ENCODE peak calls at places on chromosomes 12 and 14, in five cellular contexts. Y is small intestine, F is K562, B is GM23338, P is neural progenitor cell. X is an unnamed sample.

GRCh38 chr12:104131609-104132008 is 6.4 kb downstream of the NFYB start:
- DNase-seq in Y (no peak), B (no peak), F (no peak), P (no peak), X (no peak)

GRCh38 chr12:96247567-96247962 is 53.4 kb downstream of the ELK3 start:
- DNase-seq in P (no peak), B (no peak), Y (no peak), F (no peak), X (no peak)

GRCh38 chr14:91364524-91365270 is 52.9 kb downstream of the CCDC88C start:
- DNase-seq in F (peak), Y (no peak), P (no peak), B (no peak), X (no peak)

GRCh38 chr12:25789520-25789919 is 169.0 kb upstream of the RASSF8 start:
- DNase-seq in Y (no peak), P (no peak), F (no peak), B (no peak), X (no peak)

GRCh38 chr14:74364271-74364880 is 16.1 kb downstream of the VRTN start:
- DNase-seq in F (no peak), P (no peak), B (no peak), Y (no peak), X (no peak)

GRCh38 chr14:68958553-68958952 is 20.5 kb downstream of the ACTN1 start:
- DNase-seq in B (no peak), P (no peak), Y (no peak), F (no peak), X (no peak)

GRCh38 chr12:117498880-117499279 is 137.5 kb upstream of the NOS1 start:
- DNase-seq in B (no peak), P (no peak), F (no peak), Y (no peak), X (no peak)

GRCh38 chr12:2360630-2361170 is 307.9 kb downstream of the CACNA1C start:
- DNase-seq in Y (no peak), P (no peak), B (no peak), F (peak), X (no peak)

GRCh38 chr14:96821501-96821900 is 24.3 kb downstream of the VRK1 start:
- DNase-seq in F (no peak), P (no peak), Y (no peak), B (no peak), X (no peak)

GRCh38 chr14:99471731-99472130 is 8.9 kb downstream of the SETD3 start:
- DNase-seq in P (no peak), F (no peak), B (no peak), Y (no peak), X (no peak)

GRCh38 chr12:48750215-48750614 is 33.7 kb upstream of the CCNT1 start:
- DNase-seq in P (no peak), F (no peak), B (no peak), Y (no peak), X (no peak)

GRCh38 chr12:68613209-68613904 is 2.7 kb downstream of the RAP1B start:
- DNase-seq in Y (peak), B (no peak), F (no peak), P (no peak), X (no peak)

GRCh38 chr14:47948981-47949380 is 273.6 kb upstream of the MDGA2 start:
- DNase-seq in B (peak), F (no peak), Y (no peak), P (no peak), X (no peak)

GRCh38 chr14:91142214-91142668 is 28.4 kb downstream of the DGLUCY start:
- DNase-seq in F (no peak), Y (no peak), P (no peak), B (no peak), X (peak)

GRCh38 chr12:99138397-99138796 is 493.3 kb downstream of the APAF1 start:
- DNase-seq in Y (no peak), F (no peak), P (no peak), B (no peak), X (no peak)

GRCh38 chr12:107748472-107748871 is 12.5 kb downstream of the PRDM4 start:
- DNase-seq in F (no peak), Y (no peak), B (no peak), P (no peak), X (no peak)

GRCh38 chr12:66190519-66191406 is 1.7 kb downstream of the IRAK3 start:
- DNase-seq in P (no peak), Y (no peak), B (no peak), F (no peak), X (no peak)

GRCh38 chr12:31962076-31962475 is 2.9 kb downstream of the RESF1 start:
- DNase-seq in Y (peak), B (no peak), F (no peak), P (no peak), X (no peak)

GRCh38 chr12:15534322-15534721 is 212.0 kb downstream of the PTPRO start:
- DNase-seq in Y (peak), P (no peak), F (no peak), B (no peak), X (peak)

GRCh38 chr12:42322567-42322966 is 3.3 kb downstream of the ZCRB1 start:
- DNase-seq in P (no peak), F (no peak), B (no peak), Y (no peak), X (no peak)

GRCh38 chr12:1890119-1890703 is 28.2 kb downstream of the CACNA2D4 start:
- DNase-seq in F (no peak), P (no peak), B (no peak), Y (no peak), X (no peak)

GRCh38 chr12:56808954-56809353 is 45.8 kb downstream of the HSD17B6 start:
- DNase-seq in F (no peak), Y (no peak), B (peak), P (no peak), X (peak)

GRCh38 chr12:84624601-84625000 is 288.0 kb downstream of the SLC6A15 start:
- DNase-seq in B (no peak), P (no peak), F (no peak), Y (no peak), X (no peak)

GRCh38 chr14:84217066-84217465 is 1312.9 kb upstream of the FLRT2 start:
- DNase-seq in F (no peak), Y (no peak), P (no peak), B (no peak), X (no peak)

GRCh38 chr12:106994579-106995220 is 7.8 kb upstream of the MTERF2 start:
- DNase-seq in B (no peak), F (no peak), Y (no peak), P (no peak), X (no peak)

GRCh38 chr14:65173973-65174693 is 71.8 kb upstream of the MAX start:
- DNase-seq in P (peak), B (peak), F (no peak), Y (no peak), X (no peak)

GRCh38 chr14:68628605-68629310 is 164.1 kb downstream of the ZFP36L1 start:
- DNase-seq in F (no peak), Y (peak), P (peak), B (peak), X (no peak)

GRCh38 chr14:50600849-50601248 is 40.9 kb downstream of the ATL1 start:
- DNase-seq in Y (no peak), F (no peak), P (peak), B (peak), X (no peak)

GRCh38 chr12:64007853-64008252 is 163.4 kb downstream of the SRGAP1 start:
- DNase-seq in Y (no peak), F (no peak), B (no peak), P (no peak), X (no peak)

GRCh38 chr12:27595231-27595642 is 71.2 kb downstream of the PPFIBP1 start:
- DNase-seq in P (peak), F (no peak), B (peak), Y (no peak), X (no peak)

GRCh38 chr12:49292729-49293055 is 2.3 kb upstream of the PRPH start:
- DNase-seq in P (no peak), F (no peak), Y (no peak), B (no peak), X (no peak)

GRCh38 chr14:89401783-89402182 is 15.2 kb downstream of the FOXN3 start:
- DNase-seq in P (no peak), B (no peak), Y (no peak), F (no peak), X (no peak)

GRCh38 chr12:46523446-46523845 is 150.9 kb upstream of the SLC38A2 start:
- DNase-seq in F (no peak), Y (no peak), P (peak), B (no peak), X (no peak)
- H3K27ac ChIP-seq in F (peak), Y (peak), P (no peak), B (no peak), X (no peak)

GRCh38 chr12:54657048-54657696 is 9.0 kb upstream of the DCD start:
- DNase-seq in P (no peak), Y (no peak), F (no peak), B (peak), X (no peak)
- H3K27ac ChIP-seq in P (no peak), Y (no peak), F (no peak), B (no peak), X (no peak)

GRCh38 chr14:44959538-44959937 is 2.2 kb downstream of the KLHL28 start:
- DNase-seq in P (no peak), Y (no peak), F (no peak), B (no peak), X (no peak)

GRCh38 chr14:44960646-44961045 is 1.1 kb downstream of the KLHL28 start:
- DNase-seq in B (no peak), F (no peak), Y (no peak), P (no peak), X (no peak)

GRCh38 chr14:44961730-44962572 is at the start of the genes KLHL28 and TOGARAM1:
- DNase-seq in P (peak), B (peak), F (peak), Y (peak), X (peak)

GRCh38 chr14:44961151-44961729 is 507 bp downstream of the KLHL28 start:
- DNase-seq in P (peak), F (peak), B (peak), Y (peak), X (peak)

DNA sequence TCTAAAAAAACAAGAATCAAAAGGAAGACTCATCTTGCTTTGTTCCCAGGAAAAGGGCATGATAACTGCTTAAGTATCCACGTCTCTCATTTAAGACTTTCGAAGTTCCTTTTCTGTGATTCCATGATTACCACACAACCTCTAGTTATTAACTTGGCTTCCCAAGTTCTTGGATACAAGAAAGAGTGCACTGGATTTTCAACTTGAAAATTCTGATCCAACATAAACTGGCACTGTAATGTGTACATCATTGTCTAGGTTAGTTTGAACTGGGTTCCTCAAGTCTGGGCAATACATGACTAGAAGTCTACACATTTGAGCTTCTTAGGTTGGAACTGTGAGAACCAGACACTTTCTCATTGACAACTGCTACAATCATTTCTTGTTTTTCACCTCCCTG is 1.6 kb downstream of the KLHL28 start:
- DNase-seq in B (no peak), P (no peak), Y (peak), F (no peak), X (peak)
- H3K27ac ChIP-seq in B (no peak), P (no peak), Y (no peak), F (peak), X (peak)

GRCh38 chr12:14240873-14241220 is 124.6 kb upstream of the ATF7IP start:
- DNase-seq in Y (no peak), P (no peak), B (no peak), F (no peak), X (no peak)
- H3K27ac ChIP-seq in Y (no peak), P (no peak), B (peak), F (no peak), X (peak)

GRCh38 chr14:95143813-95144620 is 13.3 kb downstream of the DICER1 start:
- DNase-seq in P (no peak), F (no peak), B (no peak), Y (no peak), X (peak)
- H3K27ac ChIP-seq in P (no peak), F (no peak), B (no peak), Y (peak), X (peak)

DNA sequence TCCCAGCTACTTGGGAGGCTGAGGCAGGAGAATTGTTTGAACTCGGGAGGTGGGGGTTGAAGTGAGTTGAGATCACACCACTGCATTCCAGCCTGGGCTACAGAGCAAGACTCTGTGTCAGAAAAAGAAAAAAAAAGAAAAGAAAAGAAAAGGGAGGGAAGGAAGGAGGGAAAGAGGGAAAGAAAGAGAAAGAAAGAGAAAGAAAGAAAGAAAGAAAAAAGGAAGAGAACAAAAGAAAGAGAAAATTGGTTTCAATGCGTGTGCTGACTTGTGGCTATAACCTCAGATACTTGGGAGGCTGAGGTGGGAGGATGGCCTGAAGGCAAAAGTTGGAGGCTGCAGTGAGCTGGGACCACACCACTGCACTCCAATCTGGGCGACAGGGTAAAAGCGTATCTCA is 128.4 kb upstream of the TBX3 start:
- DNase-seq in B (no peak), F (no peak), P (no peak), Y (no peak), X (no peak)
- H3K27ac ChIP-seq in B (no peak), F (no peak), P (no peak), Y (peak), X (no peak)

GRCh38 chr14:34711808-34712712 is 2.3 kb downstream of the CFL2 start:
- DNase-seq in B (no peak), F (no peak), P (no peak), Y (no peak), X (no peak)
- H3K27ac ChIP-seq in B (no peak), F (no peak), P (no peak), Y (no peak), X (peak)

GRCh38 chr14:54719406-54719805 is 152.5 kb downstream of the SAMD4A start:
- DNase-seq in Y (peak), F (no peak), P (no peak), B (no peak), X (no peak)
- H3K27ac ChIP-seq in Y (no peak), F (no peak), P (no peak), B (no peak), X (no peak)

GRCh38 chr12:119200601-119201000 is 21.9 kb downstream of the HSPB8 start:
- DNase-seq in B (no peak), Y (no peak), P (no peak), F (no peak), X (no peak)

GRCh38 chr12:119198440-119198839 is 19.7 kb downstream of the HSPB8 start:
- DNase-seq in F (no peak), Y (no peak), B (no peak), P (no peak), X (no peak)

GRCh38 chr12:119195256-119195655 is 16.5 kb downstream of the HSPB8 start:
- DNase-seq in P (no peak), B (no peak), F (no peak), Y (no peak), X (no peak)
- H3K27ac ChIP-seq in P (no peak), B (no peak), F (no peak), Y (no peak), X (no peak)